ENCODE peak calls at places on chromosomes 2 and 18, in six cellular contexts. E is SW 1271, H is T follicular helper cell, B is fibroblast of gingiva, N is C1 segment of cervical spinal cord, C is activated gamma-delta T cell. Y is an unnamed sample.

GRCh38 chr2:177721087-177721486 is 328.5 kb downstream of the AGPS start:
- DNase-seq in E (no peak), H (no peak), B (no peak), N (no peak), C (no peak), Y (no peak)

GRCh38 chr2:157672129-157672528 is 43.5 kb upstream of the ACVR1C start:
- DNase-seq in E (no peak), H (no peak), B (no peak), N (no peak), C (no peak), Y (no peak)

GRCh38 chr2:105836840-105837692 is 92.4 kb downstream of the NCK2 start:
- DNase-seq in E (no peak), H (no peak), B (no peak), N (no peak), C (no peak), Y (no peak)

GRCh38 chr2:65818873-65819451 is 386.6 kb upstream of the SPRED2 start:
- DNase-seq in E (no peak), H (no peak), B (no peak), N (no peak), C (no peak), Y (no peak)

GRCh38 chr18:78939105-78939504 is 40.5 kb upstream of the SALL3 start:
- DNase-seq in E (no peak), H (no peak), B (no peak), N (no peak), C (no peak), Y (no peak)

GRCh38 chr2:182324665-182325064 is 102.2 kb downstream of the PDE1A start:
- DNase-seq in E (no peak), H (no peak), B (peak), N (no peak), C (no peak), Y (no peak)

GRCh38 chr2:149418065-149418464 is 87.7 kb downstream of the LYPD6 start:
- DNase-seq in E (no peak), H (no peak), B (no peak), N (no peak), C (no peak), Y (no peak)

GRCh38 chr2:162839419-162839818 is 852 bp upstream of the KCNH7 start:
- DNase-seq in E (no peak), H (no peak), B (no peak), N (no peak), C (no peak), Y (no peak)

GRCh38 chr2:218559021-218559420 is 9.1 kb downstream of the USP37 start:
- DNase-seq in E (no peak), H (no peak), B (no peak), N (no peak), C (no peak), Y (no peak)

GRCh38 chr2:128644745-128645256 is 326.1 kb upstream of the HS6ST1 start:
- DNase-seq in E (no peak), H (no peak), B (no peak), N (no peak), C (no peak), Y (no peak)

GRCh38 chr2:50582164-50582563 is 449.8 kb downstream of the NRXN1 start:
- DNase-seq in E (no peak), H (no peak), B (no peak), N (no peak), C (no peak), Y (no peak)

GRCh38 chr2:74020717-74021406 is 36.2 kb downstream of the TET3 start:
- DNase-seq in E (no peak), H (no peak), B (no peak), N (peak), C (no peak), Y (no peak)

GRCh38 chr18:27887711-27888495 is 289.0 kb downstream of the CDH2 start:
- DNase-seq in E (no peak), H (no peak), B (no peak), N (no peak), C (no peak), Y (no peak)

GRCh38 chr18:36509646-36510197 is 212.2 kb downstream of the FHOD3 start:
- DNase-seq in E (no peak), H (no peak), B (no peak), N (no peak), C (no peak), Y (no peak)

GRCh38 chr2:73177645-73178255 is 24.6 kb upstream of the NOTO start:
- DNase-seq in E (no peak), H (no peak), B (no peak), N (no peak), C (no peak), Y (peak)

GRCh38 chr2:8653485-8653884 is 28.4 kb upstream of the ID2 start:
- DNase-seq in E (no peak), H (no peak), B (no peak), N (no peak), C (no peak), Y (no peak)